ENCODE peak calls at places on chromosomes 12 and 14, in six cellular contexts. One of them, this sample, is unnamed.

GRCh38 chr12:25929096-25929637 is 29.3 kb upstream of the RASSF8 start:
- DNase-seq in A549: no peak
- DNase-seq in HCT116: no peak
- DNase-seq in H1: no peak
- DNase-seq in sigmoid colon: no peak
- DNase-seq in Peyer's patch: no peak
- DNase-seq in this sample: no peak

GRCh38 chr12:91381309-91381804 is 198.7 kb upstream of the DCN start:
- DNase-seq in H1: peak; percentile 64
- DNase-seq in Peyer's patch: peak; percentile 49
- DNase-seq in sigmoid colon: peak; percentile 80
- DNase-seq in HCT116: no peak
- DNase-seq in A549: no peak
- DNase-seq in this sample: peak; percentile 78

GRCh38 chr12:6914246-6914947 is at the start of gene ENO2:
- DNase-seq in H1: no peak
- DNase-seq in A549: peak; percentile 79
- DNase-seq in HCT116: no peak
- DNase-seq in Peyer's patch: peak; percentile 91
- DNase-seq in sigmoid colon: peak; percentile 94
- DNase-seq in this sample: peak; percentile 71

GRCh38 chr12:101680647-101681046 is 16.8 kb upstream of the CHPT1 start:
- DNase-seq in sigmoid colon: no peak
- DNase-seq in HCT116: no peak
- DNase-seq in A549: no peak
- DNase-seq in Peyer's patch: no peak
- DNase-seq in H1: no peak
- DNase-seq in this sample: no peak

GRCh38 chr12:52378091-52378490 is 7.4 kb downstream of the KRT84 start:
- DNase-seq in Peyer's patch: no peak
- DNase-seq in H1: no peak
- DNase-seq in A549: no peak
- DNase-seq in HCT116: no peak
- DNase-seq in sigmoid colon: peak; percentile 58
- DNase-seq in this sample: no peak

GRCh38 chr14:100193417-100194357 is 34.2 kb upstream of the DEGS2 start:
- DNase-seq in H1: no peak
- DNase-seq in A549: no peak
- DNase-seq in Peyer's patch: no peak
- DNase-seq in HCT116: no peak
- DNase-seq in sigmoid colon: no peak
- DNase-seq in this sample: no peak

GRCh38 chr12:91127296-91127695 is 16.0 kb upstream of the LUM start:
- DNase-seq in Peyer's patch: no peak
- DNase-seq in H1: no peak
- DNase-seq in sigmoid colon: no peak
- DNase-seq in HCT116: no peak
- DNase-seq in A549: no peak
- DNase-seq in this sample: no peak

GRCh38 chr12:55720894-55721444 is 776 bp downstream of the RDH5 start:
- DNase-seq in Peyer's patch: peak; percentile 81
- DNase-seq in H1: no peak
- DNase-seq in HCT116: peak; percentile 66
- DNase-seq in A549: peak; percentile 57
- DNase-seq in sigmoid colon: peak; percentile 95
- DNase-seq in this sample: peak; percentile 75

GRCh38 chr14:69183735-69184134 is 7.6 kb upstream of the EXD2 start:
- DNase-seq in A549: no peak
- DNase-seq in HCT116: no peak
- DNase-seq in Peyer's patch: no peak
- DNase-seq in sigmoid colon: no peak
- DNase-seq in H1: peak; percentile 60
- DNase-seq in this sample: no peak

GRCh38 chr14:68631691-68632590 is 160.9 kb downstream of the ZFP36L1 start:
- DNase-seq in H1: no peak
- DNase-seq in Peyer's patch: no peak
- DNase-seq in HCT116: no peak
- DNase-seq in sigmoid colon: peak; percentile 79
- DNase-seq in A549: no peak
- DNase-seq in this sample: peak; percentile 69

GRCh38 chr12:101634724-101635123 is 40.0 kb downstream of the MYBPC1 start:
- DNase-seq in HCT116: no peak
- DNase-seq in Peyer's patch: no peak
- DNase-seq in H1: no peak
- DNase-seq in A549: no peak
- DNase-seq in sigmoid colon: no peak
- DNase-seq in this sample: no peak

GRCh38 chr12:92971869-92972524 is 42.9 kb upstream of the EEA1 start:
- DNase-seq in H1: no peak
- DNase-seq in sigmoid colon: no peak
- DNase-seq in A549: no peak
- DNase-seq in Peyer's patch: no peak
- DNase-seq in HCT116: no peak
- DNase-seq in this sample: no peak

GRCh38 chr12:15979096-15980091 is 68.3 kb downstream of the DERA start:
- DNase-seq in HCT116: no peak
- DNase-seq in H1: no peak
- DNase-seq in sigmoid colon: no peak
- DNase-seq in A549: peak; percentile 51
- DNase-seq in Peyer's patch: peak; percentile 58
- DNase-seq in this sample: no peak
- H3K27ac ChIP-seq in HCT116: no peak overlapping the region
- H3K27ac ChIP-seq in H1: no peak overlapping the region
- H3K27ac ChIP-seq in sigmoid colon: peak overlapping the region; percentile 58
- H3K27ac ChIP-seq in A549: no peak overlapping the region
- H3K27ac ChIP-seq in Peyer's patch: no peak overlapping the region
- H3K27ac ChIP-seq in this sample: no peak overlapping the region

GRCh38 chr12:116159175-116159574 is 118.3 kb downstream of the MED13L start:
- DNase-seq in H1: no peak
- DNase-seq in HCT116: no peak
- DNase-seq in A549: no peak
- DNase-seq in Peyer's patch: no peak
- DNase-seq in sigmoid colon: no peak
- DNase-seq in this sample: peak; percentile 64

GRCh38 chr12:116157845-116158267 is 119.6 kb downstream of the MED13L start:
- DNase-seq in HCT116: no peak
- DNase-seq in A549: no peak
- DNase-seq in H1: no peak
- DNase-seq in sigmoid colon: no peak
- DNase-seq in Peyer's patch: no peak
- DNase-seq in this sample: no peak

GRCh38 chr12:116153983-116154382 is 123.5 kb downstream of the MED13L start:
- DNase-seq in H1: no peak
- DNase-seq in HCT116: no peak
- DNase-seq in A549: no peak
- DNase-seq in Peyer's patch: no peak
- DNase-seq in sigmoid colon: no peak
- DNase-seq in this sample: no peak

GRCh38 chr12:116155383-116155782 is 122.1 kb downstream of the MED13L start:
- DNase-seq in Peyer's patch: no peak
- DNase-seq in sigmoid colon: no peak
- DNase-seq in H1: no peak
- DNase-seq in A549: no peak
- DNase-seq in HCT116: no peak
- DNase-seq in this sample: no peak

GRCh38 chr12:116156614-116157013 is 120.9 kb downstream of the MED13L start:
- DNase-seq in A549: no peak
- DNase-seq in sigmoid colon: no peak
- DNase-seq in HCT116: no peak
- DNase-seq in Peyer's patch: no peak
- DNase-seq in H1: no peak
- DNase-seq in this sample: no peak
- H3K4me1 ChIP-seq in A549: peaks cover 61% of the 10 kb centered on the region
- H3K4me1 ChIP-seq in sigmoid colon: peaks cover 72% of the 10 kb centered on the region
- H3K4me1 ChIP-seq in HCT116: peaks cover 30% of the 10 kb centered on the region
- H3K4me1 ChIP-seq in Peyer's patch: no peaks in the 10 kb centered on the region
- H3K4me1 ChIP-seq in H1: peaks cover 9% of the 10 kb centered on the region
- H3K4me1 ChIP-seq in this sample: peaks cover 14% of the 10 kb centered on the region

GRCh38 chr12:122080149-122081107 is 1.9 kb downstream of the MLXIP start:
- DNase-seq in sigmoid colon: peak; percentile 93
- DNase-seq in HCT116: no peak
- DNase-seq in A549: peak; percentile 41
- DNase-seq in H1: no peak
- DNase-seq in Peyer's patch: peak; percentile 80
- DNase-seq in this sample: peak; percentile 77
- TF ChIP-seq POLR2A in sigmoid colon: peak; percentile 54
- TF ChIP-seq POLR2A in HCT116: no peak
- TF ChIP-seq POLR2A in A549: no peak
- TF ChIP-seq POLR2A in H1: no peak
- TF ChIP-seq POLR2A in Peyer's patch: peak; percentile 54
- TF ChIP-seq POLR2A in this sample: no peak

GRCh38 chr12:1882850-1883470 is 35.5 kb downstream of the CACNA2D4 start:
- DNase-seq in HCT116: no peak
- DNase-seq in Peyer's patch: no peak
- DNase-seq in sigmoid colon: no peak
- DNase-seq in A549: no peak
- DNase-seq in H1: no peak
- DNase-seq in this sample: no peak
- H3K27ac ChIP-seq in HCT116: no peak overlapping the region
- H3K27ac ChIP-seq in Peyer's patch: no peak overlapping the region
- H3K27ac ChIP-seq in sigmoid colon: no peak overlapping the region
- H3K27ac ChIP-seq in A549: no peak overlapping the region
- H3K27ac ChIP-seq in H1: no peak overlapping the region
- H3K27ac ChIP-seq in this sample: no peak overlapping the region

This sample was measured in testis.